ENCODE peak calls at places on chromosomes 12 and 14, in four cellular contexts. Y is CD8-positive, alpha-beta T cell; X is ovary; D is cardiac muscle cell. O is an unnamed sample.

GRCh38 chr14:52272375-52272774 is 4.9 kb downstream of the PTGDR start:
- DNase-seq in D (peak; percentile 23), Y (no peak), X (no peak), O (no peak)

GRCh38 chr12:40325349-40325960 is 100.7 kb downstream of the LRRK2 start:
- DNase-seq in X (no peak), D (no peak), Y (no peak), O (no peak)

GRCh38 chr12:122243965-122244364 is 18.1 kb upstream of the DIABLO start:
- DNase-seq in X (no peak), Y (peak; percentile 17), D (no peak), O (no peak)

GRCh38 chr12:47576256-47576655 is 129.6 kb downstream of the RPAP3 start:
- DNase-seq in X (no peak), Y (no peak), D (peak; percentile 13), O (no peak)

GRCh38 chr12:24915501-24915900 is 33.4 kb downstream of the BCAT1 start:
- DNase-seq in X (no peak), D (no peak), Y (no peak), O (no peak)

GRCh38 chr12:41548926-41549325 is 360.8 kb downstream of the PDZRN4 start:
- DNase-seq in X (no peak), D (no peak), Y (no peak), O (no peak)

GRCh38 chr12:31005944-31006361 is 67.7 kb upstream of the DDX11 start:
- DNase-seq in Y (no peak), D (no peak), X (no peak), O (no peak)

GRCh38 chr14:22794533-22794932 is 20.7 kb downstream of the SLC7A7 start:
- DNase-seq in Y (no peak), X (no peak), D (no peak), O (no peak)

GRCh38 chr14:102373110-102373509 is 10.4 kb downstream of the TECPR2 start:
- DNase-seq in D (no peak), X (no peak), Y (no peak), O (no peak)

GRCh38 chr12:122031342-122032216 is 9.9 kb downstream of the BCL7A start:
- DNase-seq in X (peak; percentile 50), Y (peak; percentile 54), D (peak; percentile 49), O (peak; percentile 57)

GRCh38 chr12:67666605-67667004 is 18.1 kb downstream of the DYRK2 start:
- DNase-seq in X (no peak), D (no peak), Y (no peak), O (no peak)
- H3K4me1 ChIP-seq in X (peaks cover 6% of the 10 kb centered on the region), D (peaks cover 22% of the 10 kb centered on the region), Y (peaks cover 54% of the 10 kb centered on the region), O (peaks cover 2% of the 10 kb centered on the region)

GRCh38 chr12:133215724-133216123 is 20.0 kb downstream of the ANHX start:
- DNase-seq in D (no peak), Y (no peak), X (no peak), O (no peak)
- H3K9me3 ChIP-seq in D (no peaks in the 10 kb centered on the region), Y (peaks cover 23% of the 10 kb centered on the region), X (peaks cover 23% of the 10 kb centered on the region), O (peaks cover 33% of the 10 kb centered on the region)

GRCh38 chr14:64478634-64479250 is 13.4 kb downstream of the AKAP5 start:
- DNase-seq in D (no peak), Y (no peak), X (no peak), O (no peak)

GRCh38 chr14:64474041-64474440 is 8.7 kb downstream of the AKAP5 start:
- DNase-seq in X (no peak), D (no peak), Y (no peak), O (no peak)

GRCh38 chr14:64475585-64476273 is 10.4 kb downstream of the AKAP5 start:
- DNase-seq in D (no peak), X (no peak), Y (no peak), O (no peak)

GRCh38 chr14:64476438-64476837 is 11.1 kb downstream of the AKAP5 start:
- DNase-seq in Y (no peak), D (no peak), X (no peak), O (no peak)

DNA sequence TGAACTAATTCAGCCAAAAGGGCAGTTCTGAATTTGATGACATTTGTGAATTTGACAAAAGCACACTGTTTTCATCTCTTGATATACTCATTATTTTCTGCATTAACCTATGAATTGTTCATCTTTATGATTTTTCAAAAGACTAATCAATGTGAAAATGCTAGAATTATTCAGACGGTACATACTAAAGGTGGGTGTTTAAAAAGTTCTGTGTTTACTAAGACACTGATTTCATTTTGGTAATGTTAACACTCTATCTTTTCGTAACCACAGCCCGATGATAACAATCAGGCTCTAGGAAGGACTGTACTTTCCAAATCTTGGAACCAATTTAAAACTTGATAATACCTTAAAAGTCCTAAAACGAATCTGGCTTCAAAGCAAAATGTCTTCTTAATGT is 9.4 kb downstream of the AKAP5 start:
- DNase-seq in Y (no peak), X (no peak), D (no peak), O (no peak)
- H3K27ac ChIP-seq in Y (no peak overlapping the region), X (no peak overlapping the region), D (no peak overlapping the region), O (no peak overlapping the region)

DNA sequence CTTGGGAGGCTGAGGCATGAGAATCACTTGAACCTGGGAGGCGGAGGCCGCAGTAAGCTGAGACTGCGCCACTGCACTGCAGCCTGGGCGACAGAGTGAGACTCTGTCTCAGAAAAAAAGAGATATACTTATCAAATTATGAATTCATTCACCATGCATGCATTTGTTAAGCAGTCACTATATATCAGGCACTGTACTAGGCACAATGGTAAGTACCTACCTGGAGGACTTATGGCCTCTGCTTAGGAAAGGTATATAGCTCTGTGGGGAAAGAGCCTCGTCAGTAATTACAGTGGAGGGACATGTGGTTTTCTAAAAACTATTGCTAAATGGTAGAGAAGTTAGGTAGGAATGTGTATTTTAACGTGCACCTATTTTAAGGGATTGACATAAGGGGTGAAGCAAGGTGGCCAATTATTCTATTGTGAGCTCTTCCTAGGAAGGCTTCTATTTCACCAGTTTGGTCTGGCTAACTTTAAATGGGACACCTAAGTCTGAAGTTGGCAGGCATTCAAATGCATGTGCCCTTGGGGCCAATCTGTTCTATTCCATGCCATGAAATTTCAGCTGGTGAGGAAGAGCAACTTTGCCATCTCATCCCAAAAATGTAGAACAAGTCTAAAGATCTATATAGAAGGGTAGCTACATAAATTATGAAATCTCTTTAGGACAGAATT is 15.0 kb downstream of the TCP11L2 start:
- DNase-seq in X (no peak), Y (no peak), D (no peak), O (no peak)
- H3K4me1 ChIP-seq in X (no peaks in the 10 kb centered on the region), Y (no peaks in the 10 kb centered on the region), D (no peaks in the 10 kb centered on the region), O (no peaks in the 10 kb centered on the region)

DNA sequence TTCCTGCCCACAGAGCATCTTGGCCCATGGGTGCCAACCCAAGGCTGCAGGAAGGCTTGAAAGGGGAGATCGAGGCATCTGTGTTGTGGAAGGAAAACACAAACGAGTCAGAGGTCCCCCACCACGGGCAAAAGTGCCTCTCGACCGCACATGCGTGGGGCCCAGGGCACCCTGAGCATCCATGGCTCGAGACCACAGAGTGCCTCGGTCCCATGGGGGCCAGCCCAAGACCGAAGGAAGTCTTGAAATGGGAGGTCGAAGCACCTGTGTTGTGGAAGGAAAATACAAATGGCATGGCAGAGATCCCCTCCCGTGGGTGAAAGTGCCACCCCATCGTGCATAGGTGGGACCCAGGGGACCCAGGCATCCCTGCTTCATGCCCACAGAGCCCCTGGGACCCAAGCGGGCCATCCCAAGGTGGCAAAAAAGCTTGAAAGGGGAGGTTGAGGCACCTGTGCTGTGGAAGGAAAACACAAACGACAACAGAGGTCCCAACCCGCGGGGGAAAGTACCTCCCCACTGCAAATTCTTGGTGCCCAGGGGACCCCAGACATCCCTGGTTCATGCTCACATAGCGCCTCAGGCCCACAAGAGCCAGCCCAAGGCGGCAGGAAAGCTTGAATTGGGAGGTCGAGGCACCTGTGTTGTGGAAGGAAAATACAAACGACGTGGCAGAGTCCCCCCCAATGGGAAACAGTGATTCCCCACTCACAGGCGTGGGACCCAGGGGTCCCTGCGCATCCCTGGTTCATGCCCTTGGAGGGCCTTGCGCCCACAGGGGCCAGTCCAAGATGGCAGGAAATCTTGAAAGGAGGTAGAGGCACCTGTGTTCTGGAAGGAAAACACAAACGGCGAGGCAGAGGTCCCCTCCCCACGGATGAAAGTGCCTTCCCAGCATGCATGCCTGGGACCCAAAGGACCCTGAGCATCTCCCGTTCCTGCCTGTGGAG is 373.0 kb downstream of the ALG10 start:
- DNase-seq in Y (peak; percentile 7), X (peak; percentile 3), D (no peak), O (peak; percentile 36)
- H3K9me3 ChIP-seq in Y (no peaks in the 10 kb centered on the region), X (peaks cover 11% of the 10 kb centered on the region), D (no peaks in the 10 kb centered on the region), O (peaks cover 3% of the 10 kb centered on the region)

DNA sequence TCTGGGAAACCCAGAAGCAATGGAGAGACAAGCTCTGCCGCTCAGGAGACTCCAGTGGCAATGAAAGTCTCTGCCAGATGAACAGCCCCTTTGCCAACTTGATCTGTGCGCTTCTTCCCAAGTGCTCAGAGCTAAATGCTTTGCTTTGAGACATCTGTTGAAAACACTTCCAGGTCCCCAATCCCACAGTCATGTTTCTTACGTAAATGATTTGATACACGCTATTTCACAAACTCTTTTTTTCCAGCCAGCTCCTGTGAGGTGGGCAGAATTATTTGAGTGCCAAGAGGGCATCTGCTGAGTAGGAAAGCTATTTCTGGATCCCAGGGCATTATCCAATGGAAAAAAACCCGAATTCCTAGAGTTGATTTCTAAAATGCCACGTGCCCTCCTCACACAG is 147.6 kb downstream of the RIMBP2 start:
- DNase-seq in Y (no peak), D (no peak), X (no peak), O (no peak)
- H3K27ac ChIP-seq in Y (no peak overlapping the region), D (no peak overlapping the region), X (no peak overlapping the region), O (no peak overlapping the region)

DNA sequence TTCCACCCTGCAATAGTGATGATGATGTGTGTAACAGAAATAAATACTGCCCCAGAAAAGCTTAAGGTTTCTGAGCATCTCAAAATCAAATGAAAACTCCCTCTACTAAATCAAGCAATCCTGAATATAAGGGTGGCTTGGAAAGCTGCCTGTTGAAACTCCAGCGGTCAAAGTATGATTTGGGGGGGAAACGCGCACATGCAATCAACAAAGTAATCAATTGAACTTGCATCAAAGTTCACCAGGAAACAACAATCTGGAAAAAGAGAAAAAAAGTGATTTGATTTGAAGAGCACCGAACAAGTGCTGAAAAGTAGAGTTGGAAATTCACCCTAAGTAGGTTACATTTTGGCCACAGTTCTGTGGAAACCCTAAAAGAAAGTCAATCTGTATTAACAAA is 720 bp downstream of the CNIH1 start:
- DNase-seq in D (no peak), Y (no peak), X (no peak), O (no peak)
- H3K4me1 ChIP-seq in D (peaks cover 10% of the 10 kb centered on the region), Y (peaks cover 18% of the 10 kb centered on the region), X (peaks cover 8% of the 10 kb centered on the region), O (peaks cover 9% of the 10 kb centered on the region)

DNA sequence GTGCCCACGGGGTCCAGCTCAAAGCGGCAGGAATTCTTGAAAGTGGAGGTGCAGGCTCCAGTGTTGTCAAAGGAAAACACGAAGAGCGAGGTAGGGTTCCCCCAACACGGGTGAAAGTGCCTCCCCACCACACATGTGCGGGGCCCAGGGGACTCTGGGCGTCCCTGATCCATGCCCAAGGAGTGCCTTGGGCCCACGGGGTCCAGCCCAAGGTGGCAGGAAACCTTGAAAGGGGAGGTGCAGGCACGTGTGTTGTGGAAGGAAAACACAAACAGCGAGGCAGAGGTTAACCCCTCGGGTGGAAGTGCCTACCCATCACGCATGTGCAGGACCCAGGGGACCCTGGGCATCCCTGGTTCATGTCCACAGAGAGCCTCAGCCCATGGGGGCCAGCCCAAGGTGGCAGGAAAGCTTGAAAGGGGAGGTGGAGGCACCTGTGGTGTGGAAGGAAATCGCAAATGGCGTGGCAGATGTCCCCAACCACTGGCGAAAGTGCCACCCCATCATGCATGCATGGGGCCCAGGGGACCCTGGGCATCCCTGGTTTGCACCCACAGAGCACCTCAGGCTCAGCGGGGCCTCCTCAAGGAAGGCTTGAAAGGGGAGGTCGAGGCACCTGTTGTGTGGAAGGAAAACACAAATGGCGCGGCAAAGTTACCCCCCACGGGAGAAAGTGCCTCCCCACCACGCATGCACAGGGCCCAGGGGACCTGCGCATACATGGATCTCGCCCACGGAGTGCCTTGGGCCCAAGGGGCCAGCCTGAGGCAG is 584.6 kb downstream of the ALG10 start:
- DNase-seq in X (no peak), D (no peak), Y (no peak), O (peak; percentile 67)
- H3K9me3 ChIP-seq in X (no peaks in the 10 kb centered on the region), D (no peaks in the 10 kb centered on the region), Y (no peaks in the 10 kb centered on the region), O (peaks cover 6% of the 10 kb centered on the region)

GRCh38 chr14:90281261-90281660 is 24.9 kb downstream of the PSMC1 start:
- DNase-seq in D (no peak), X (no peak), Y (no peak), O (no peak)
- H3K27ac ChIP-seq in D (no peak overlapping the region), X (no peak overlapping the region), Y (no peak overlapping the region), O (no peak overlapping the region)